ENCODE peak calls at places on chromosomes 12 and 14, in six cellular contexts. S is BE2C, B is fibroblast of lung, H is DND-41, G is heart right ventricle, T is esophagus squamous epithelium. K is an unnamed sample. For H3K9me3, the result is how much of the 10 kb centered on the place peaks cover.

GRCh38 chr14:35818346-35819115 is 7.6 kb upstream of the BRMS1L start:
- DNase-seq in G (no peak), B (peak), T (no peak), H (peak), S (peak), K (no peak)

GRCh38 chr14:68250950-68251765 is 431.6 kb downstream of the RAD51B start:
- DNase-seq in G (no peak), S (no peak), H (no peak), T (no peak), B (no peak), K (no peak)

GRCh38 chr14:68658029-68658509 is 134.8 kb downstream of the ZFP36L1 start:
- DNase-seq in H (no peak), T (no peak), B (no peak), G (no peak), S (no peak), K (no peak)

GRCh38 chr12:104480826-104481457 is 24.2 kb downstream of the CHST11 start:
- DNase-seq in G (peak), T (no peak), S (no peak), H (no peak), B (peak), K (no peak)

GRCh38 chr12:31008241-31008711 is 65.4 kb upstream of the DDX11 start:
- DNase-seq in G (no peak), H (no peak), S (peak), B (no peak), T (no peak), K (no peak)

GRCh38 chr12:90299121-90299520 is 590.5 kb upstream of the ATP2B1 start:
- DNase-seq in T (no peak), H (peak), S (no peak), G (no peak), B (no peak), K (no peak)

GRCh38 chr14:99727096-99727870 is 43.2 kb downstream of the CYP46A1 start:
- DNase-seq in T (no peak), G (no peak), H (no peak), B (no peak), S (no peak), K (no peak)

GRCh38 chr12:16586350-16587109 is 19.4 kb downstream of the LMO3 start:
- DNase-seq in G (no peak), H (no peak), S (no peak), B (peak), T (no peak), K (no peak)

GRCh38 chr12:45356822-45357546 is 141.1 kb downstream of the ANO6 start:
- DNase-seq in S (no peak), H (no peak), T (no peak), G (no peak), B (no peak), K (no peak)

GRCh38 chr14:96240641-96241040 is 15.4 kb upstream of the BDKRB1 start:
- DNase-seq in G (no peak), H (no peak), B (no peak), S (no peak), T (no peak), K (no peak)

GRCh38 chr14:90567991-90568390 is 171.2 kb downstream of the CALM1 start:
- DNase-seq in G (no peak), S (no peak), T (no peak), B (no peak), H (no peak), K (no peak)

GRCh38 chr14:45359766-45360165 is 106.8 kb upstream of the MIS18BP1 start:
- DNase-seq in H (no peak), G (no peak), T (no peak), B (peak), S (no peak), K (no peak)

GRCh38 chr12:93896427-93896826 is 219.3 kb downstream of the CRADD start:
- DNase-seq in B (peak), S (no peak), H (no peak), T (no peak), G (no peak), K (no peak)

GRCh38 chr12:53208435-53208834 is 1.4 kb upstream of the ITGB7 start:
- DNase-seq in B (no peak), T (no peak), H (no peak), G (no peak), S (no peak), K (no peak)

GRCh38 chr14:29222671-29223268 is 456.2 kb downstream of the FOXG1 start:
- DNase-seq in G (no peak), S (no peak), T (no peak), H (no peak), B (peak), K (no peak)

GRCh38 chr12:6605425-6606330 is 1.5 kb downstream of the CHD4 start:
- DNase-seq in B (peak), T (no peak), G (no peak), H (peak), S (no peak), K (no peak)

GRCh38 chr12:113058553-113058952 is 2.0 kb downstream of the DTX1 start:
- DNase-seq in H (no peak), S (no peak), G (no peak), B (no peak), T (no peak), K (no peak)

GRCh38 chr14:25150934-25151790 is 101.2 kb upstream of the STXBP6 start:
- DNase-seq in H (no peak), G (no peak), T (no peak), B (peak), S (no peak), K (no peak)
- TF ChIP-seq CTCF in H (peak), G (peak), T (peak), B (peak), S (peak), K (peak)

GRCh38 chr14:97655169-97655948 is 858.2 kb downstream of the VRK1 start:
- DNase-seq in B (no peak), T (no peak), G (no peak), S (no peak), H (peak), K (no peak)
- H3K9me3 ChIP-seq in B (under half), T (under half), G (under half), S (under half), H (under half), K (under half)

DNA sequence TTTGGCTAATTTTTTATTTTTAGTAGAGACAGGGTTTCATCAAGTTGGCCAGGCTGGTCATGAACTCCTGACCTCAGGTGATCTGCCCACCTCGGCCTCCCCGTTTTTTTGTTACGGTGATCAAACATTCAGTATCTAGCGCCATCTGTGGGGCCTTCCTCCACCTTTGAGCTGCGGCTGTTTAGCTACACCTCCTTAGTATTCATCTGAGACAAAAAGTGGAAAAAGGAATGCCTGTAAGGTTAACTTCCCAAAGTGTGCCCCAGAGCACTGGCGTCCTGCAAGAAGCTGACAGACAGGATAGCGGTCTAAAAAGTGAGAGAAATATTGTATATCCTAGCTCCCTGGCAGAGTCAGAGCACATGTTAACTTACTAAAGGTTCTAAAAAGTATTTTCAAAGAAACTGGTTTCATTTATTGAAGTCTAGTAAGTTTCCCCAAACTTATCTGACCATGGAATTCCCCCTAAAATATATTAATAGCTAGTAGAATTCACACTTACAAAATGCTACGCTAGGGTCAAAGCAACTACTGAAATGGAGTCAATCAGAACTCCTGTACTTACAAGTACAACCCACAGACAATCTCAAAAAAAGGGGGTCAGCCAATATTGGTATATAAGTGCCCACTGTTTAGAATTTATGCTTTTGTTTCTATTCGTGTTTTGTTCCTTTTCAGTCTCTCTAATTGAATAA is 59.1 kb downstream of the DUSP16 start:
- DNase-seq in H (no peak), S (no peak), B (no peak), G (no peak), T (no peak), K (no peak)
- TF ChIP-seq CTCF in H (no peak), S (no peak), B (no peak), G (no peak), T (no peak), K (no peak)

GRCh38 chr12:99393763-99394162 is 253.8 kb upstream of the GARIN6 start:
- DNase-seq in H (no peak), G (no peak), B (no peak), S (no peak), T (no peak), K (no peak)
- H3K9me3 ChIP-seq in H (under half), G (under half), B (under half), S (under half), T (under half), K (under half)

GRCh38 chr12:32860182-32860581 is 36.4 kb downstream of the PKP2 start:
- DNase-seq in H (no peak), T (no peak), B (peak), S (no peak), G (no peak), K (no peak)
- TF ChIP-seq CTCF in H (no peak), T (no peak), B (no peak), S (no peak), G (no peak), K (no peak)

K was measured in CD4-positive, alpha-beta T cell.